ENCODE peak calls at places on chromosomes 5 and 9, in nine cellular contexts. V is stimulated activated CD4-positive, alpha-beta T cell treated with anti-CD3 and anti-CD28 coated beads, Interleukin-1b, Interleukin-23, amount 100 ng/mL, for 1 hour; Y is astrocyte of the spinal cord; Q is HCT116; N is H1; W is activated CD4-positive, alpha-beta T cell treated with anti-CD3 and anti-CD28 coated beads, Interleukin-2, amount 10 ng/mL, durations not matched to agents 7 days and 5 days; I is lower lobe of right lung; M is Caki2; H is frontal cortex. G is an unnamed sample.

GRCh38 chr9:73038613-73039012 is 85.8 kb upstream of the ALDH1A1 start:
- DNase-seq in H (no peak), Q (no peak), Y (peak), N (no peak), V (no peak), W (no peak), I (peak), M (no peak), G (no peak)

GRCh38 chr5:95872333-95873268 is 50.1 kb upstream of the GLRX start:
- DNase-seq in N (no peak), H (no peak), V (no peak), I (no peak), M (no peak), W (no peak), Q (no peak), Y (no peak), G (peak)

GRCh38 chr5:67248703-67249589 is 52.3 kb upstream of the CD180 start:
- DNase-seq in V (no peak), H (no peak), N (no peak), W (no peak), Q (no peak), M (no peak), I (no peak), Y (no peak), G (peak)

GRCh38 chr5:89315194-89315593 is 432.2 kb upstream of the MEF2C start:
- DNase-seq in N (no peak), Q (no peak), W (no peak), H (no peak), M (no peak), V (no peak), I (peak), Y (peak), G (no peak)

GRCh38 chr5:174837919-174838902 is 113.8 kb downstream of the MSX2 start:
- DNase-seq in W (no peak), Y (peak), M (peak), Q (peak), V (no peak), H (peak), I (no peak), N (no peak), G (peak)

GRCh38 chr5:66912787-66913186 is 283.8 kb downstream of the CD180 start:
- DNase-seq in W (no peak), I (no peak), Q (no peak), V (no peak), H (no peak), M (no peak), Y (peak), N (no peak), G (no peak)

GRCh38 chr9:136437430-136437829 is 2.2 kb downstream of the INPP5E start:
- DNase-seq in I (no peak), N (no peak), V (no peak), Y (peak), W (no peak), H (no peak), M (no peak), Q (no peak), G (peak)

GRCh38 chr5:122701640-122702523 is 73.0 kb upstream of the SNX2 start:
- DNase-seq in V (no peak), M (no peak), I (no peak), H (no peak), Q (no peak), Y (no peak), W (no peak), N (no peak), G (no peak)

GRCh38 chr9:5532790-5533189 is 22.5 kb downstream of the PDCD1LG2 start:
- DNase-seq in M (no peak), Y (no peak), H (no peak), V (no peak), W (no peak), N (no peak), I (no peak), Q (no peak), G (no peak)

GRCh38 chr9:17013010-17013409 is 121.8 kb upstream of the CNTLN start:
- DNase-seq in W (no peak), N (no peak), I (no peak), M (no peak), Q (no peak), H (no peak), Y (no peak), V (no peak), G (no peak)

GRCh38 chr9:93976081-93976480 is 20.9 kb upstream of the BARX1 start:
- DNase-seq in Q (no peak), Y (no peak), I (no peak), W (no peak), H (no peak), M (no peak), N (no peak), V (no peak), G (no peak)

GRCh38 chr9:98944130-98945074 is 695 bp downstream of the COL15A1 start:
- DNase-seq in I (peak), N (no peak), Q (no peak), W (no peak), V (no peak), H (peak), Y (no peak), M (no peak), G (no peak)

GRCh38 chr9:77809552-77809951 is 161.4 kb upstream of the GNA14 start:
- DNase-seq in H (no peak), Q (no peak), V (no peak), W (no peak), Y (no peak), M (no peak), N (no peak), I (no peak), G (no peak)

GRCh38 chr9:78557540-78557939 is 260.6 kb downstream of the PSAT1 start:
- DNase-seq in W (no peak), H (no peak), N (no peak), M (no peak), Q (no peak), V (no peak), I (no peak), Y (no peak), G (no peak)

GRCh38 chr5:167671176-167671575 is 620.3 kb upstream of the WWC1 start:
- DNase-seq in H (no peak), N (no peak), V (no peak), W (no peak), Y (peak), Q (no peak), M (no peak), I (no peak), G (no peak)

GRCh38 chr5:169650701-169651331 is 13.7 kb downstream of the DOCK2 start:
- DNase-seq in V (no peak), N (no peak), M (no peak), Q (no peak), H (no peak), Y (peak), I (no peak), W (no peak), G (no peak)

GRCh38 chr5:7250609-7251008 is 145.3 kb upstream of the ADCY2 start:
- DNase-seq in W (no peak), N (no peak), V (no peak), Y (no peak), I (no peak), H (no peak), Q (no peak), M (no peak), G (no peak)

GRCh38 chr5:109880907-109881685 is 191.4 kb downstream of the MAN2A1 start:
- DNase-seq in I (no peak), N (no peak), H (peak), V (no peak), Q (no peak), M (no peak), Y (peak), W (no peak), G (no peak)

GRCh38 chr9:136535070-136535469 is 10.8 kb downstream of the NOTCH1 start:
- DNase-seq in I (no peak), Q (no peak), M (no peak), W (no peak), N (no peak), H (no peak), Y (no peak), V (no peak), G (no peak)

GRCh38 chr9:89466451-89467277 is 31.2 kb downstream of the SEMA4D start:
- DNase-seq in W (peak), V (no peak), M (peak), N (no peak), H (no peak), I (no peak), Q (no peak), Y (no peak), G (no peak)

GRCh38 chr9:111957856-111958631 is 61.4 kb downstream of the UGCG start:
- DNase-seq in I (no peak), V (no peak), Q (no peak), M (peak), Y (peak), H (no peak), W (peak), N (no peak), G (no peak)

GRCh38 chr5:115179959-115180709 is 10.4 kb upstream of the TRIM36 start:
- DNase-seq in W (peak), Y (peak), I (no peak), V (no peak), N (no peak), Q (no peak), H (peak), M (peak), G (no peak)

GRCh38 chr9:72524820-72525539 is 3.6 kb downstream of the TMC1 start:
- DNase-seq in M (peak), N (peak), Q (peak), Y (peak), V (no peak), I (no peak), H (peak), W (no peak), G (peak)

GRCh38 chr5:157915638-157916037 is 56.7 kb upstream of the CLINT1 start:
- DNase-seq in Q (no peak), N (no peak), Y (peak), V (no peak), W (no peak), H (peak), M (no peak), I (peak), G (peak)

GRCh38 chr5:83285661-83286398 is 185.7 kb upstream of the VCAN start:
- DNase-seq in Y (no peak), I (no peak), M (no peak), W (no peak), V (no peak), H (no peak), N (no peak), Q (no peak), G (no peak)

GRCh38 chr9:135906291-135907005 is 898 bp downstream of the CAMSAP1 start:
- DNase-seq in V (no peak), N (no peak), M (peak), I (peak), Q (no peak), Y (peak), H (no peak), W (no peak), G (no peak)

GRCh38 chr9:130639119-130639485 is 25.3 kb upstream of the PRDM12 start:
- DNase-seq in Y (no peak), I (no peak), M (no peak), W (no peak), H (no peak), Q (no peak), V (no peak), N (no peak), G (no peak)

GRCh38 chr9:91795500-91796241 is 154.4 kb downstream of the ROR2 start:
- DNase-seq in H (no peak), M (peak), I (no peak), N (no peak), Y (no peak), Q (peak), V (no peak), W (no peak), G (no peak)

GRCh38 chr5:133523013-133523658 is 89.2 kb downstream of the FSTL4 start:
- DNase-seq in Y (no peak), H (no peak), M (no peak), I (no peak), W (no peak), N (no peak), V (no peak), Q (no peak), G (no peak)

GRCh38 chr5:68225188-68225910 is 9.8 kb downstream of the PIK3R1 start:
- DNase-seq in H (no peak), Q (no peak), N (no peak), I (no peak), M (peak), Y (peak), V (no peak), W (no peak), G (peak)

GRCh38 chr5:7385681-7386080 is 10.3 kb upstream of the ADCY2 start:
- DNase-seq in Q (no peak), W (no peak), N (no peak), V (no peak), I (no peak), M (no peak), H (no peak), Y (no peak), G (no peak)

GRCh38 chr9:81522721-81523551 is 166.4 kb downstream of the TLE1 start:
- DNase-seq in H (peak), Q (peak), Y (peak), I (no peak), V (no peak), W (no peak), M (peak), N (no peak), G (no peak)

GRCh38 chr5:88824892-88825781 is 57.8 kb downstream of the MEF2C start:
- DNase-seq in M (no peak), I (no peak), Q (no peak), N (no peak), V (no peak), Y (peak), H (no peak), W (no peak), G (no peak)

GRCh38 chr9:137757613-137758029 is 120.0 kb upstream of the CACNA1B start:
- DNase-seq in Q (peak), Y (peak), H (no peak), V (no peak), M (peak), I (no peak), W (no peak), N (no peak), G (no peak)

GRCh38 chr9:20551236-20551635 is 71.1 kb downstream of the MLLT3 start:
- DNase-seq in I (no peak), Y (no peak), Q (no peak), V (no peak), N (no peak), W (no peak), M (peak), H (no peak), G (no peak)

GRCh38 chr5:77145666-77146065 is 58.6 kb upstream of the ZBED3 start:
- DNase-seq in W (no peak), Y (peak), V (no peak), Q (no peak), H (no peak), I (no peak), M (no peak), N (no peak), G (no peak)

GRCh38 chr9:13568851-13569618 is 289.5 kb upstream of the MPDZ start:
- DNase-seq in I (no peak), Q (no peak), W (no peak), M (no peak), N (no peak), V (no peak), H (no peak), Y (peak), G (no peak)

GRCh38 chr5:96219580-96220281 is 213.3 kb downstream of the PCSK1 start:
- DNase-seq in N (no peak), Q (no peak), M (peak), H (no peak), I (no peak), V (no peak), W (no peak), Y (peak), G (no peak)

GRCh38 chr9:88781500-88782391 is 209.5 kb upstream of the S1PR3 start:
- DNase-seq in M (no peak), H (no peak), I (no peak), W (no peak), N (peak), Q (no peak), V (no peak), Y (peak), G (no peak)

G was measured in gastrocnemius medialis.